ENCODE peak calls at places on chromosomes 2 and 18, in nine cellular contexts. One of them, this sample, is unnamed.
A peak's percentile ranks its signal among the peaks of the same experiment; 100 is the strongest.

GRCh38 chr2:195898505-195898904 is 170.1 kb downstream of the DNAH7 start:
- DNase-seq in foreskin fibroblast: peak; percentile 99
- DNase-seq in AG10803: peak; percentile 99
- DNase-seq in effector CD4-positive, alpha-beta T cell: no peak
- DNase-seq in Caco-2: no peak
- DNase-seq in AG08396: peak; percentile 90
- DNase-seq in neural crest cell: no peak
- DNase-seq in Caki2: no peak
- DNase-seq in NCI-H748 treated with DMSO at 0.1 percent for 48 hours: peak; percentile 8
- DNase-seq in this sample: no peak

GRCh38 chr2:348517-348916 is 60.6 kb upstream of the ALKAL2 start:
- DNase-seq in AG08396: no peak
- DNase-seq in foreskin fibroblast: no peak
- DNase-seq in AG10803: no peak
- DNase-seq in NCI-H748 treated with DMSO at 0.1 percent for 48 hours: no peak
- DNase-seq in Caco-2: no peak
- DNase-seq in Caki2: no peak
- DNase-seq in effector CD4-positive, alpha-beta T cell: no peak
- DNase-seq in neural crest cell: no peak
- DNase-seq in this sample: no peak

GRCh38 chr2:195486987-195487644 is 169.9 kb upstream of the SLC39A10 start:
- DNase-seq in AG08396: peak; percentile 26
- DNase-seq in foreskin fibroblast: peak; percentile 81
- DNase-seq in NCI-H748 treated with DMSO at 0.1 percent for 48 hours: no peak
- DNase-seq in Caki2: peak; percentile 35
- DNase-seq in neural crest cell: no peak
- DNase-seq in effector CD4-positive, alpha-beta T cell: no peak
- DNase-seq in AG10803: peak; percentile 38
- DNase-seq in Caco-2: no peak
- DNase-seq in this sample: no peak

GRCh38 chr2:222688912-222689311 is 17.5 kb downstream of the MOGAT1 start:
- DNase-seq in foreskin fibroblast: peak; percentile 60
- DNase-seq in Caki2: no peak
- DNase-seq in Caco-2: no peak
- DNase-seq in AG08396: no peak
- DNase-seq in NCI-H748 treated with DMSO at 0.1 percent for 48 hours: no peak
- DNase-seq in neural crest cell: no peak
- DNase-seq in AG10803: peak; percentile 29
- DNase-seq in effector CD4-positive, alpha-beta T cell: no peak
- DNase-seq in this sample: no peak

GRCh38 chr2:10237392-10238321 is 65.0 kb upstream of the HPCAL1 start:
- DNase-seq in Caki2: no peak
- DNase-seq in neural crest cell: no peak
- DNase-seq in AG10803: no peak
- DNase-seq in Caco-2: no peak
- DNase-seq in NCI-H748 treated with DMSO at 0.1 percent for 48 hours: no peak
- DNase-seq in AG08396: no peak
- DNase-seq in effector CD4-positive, alpha-beta T cell: no peak
- DNase-seq in foreskin fibroblast: no peak
- DNase-seq in this sample: no peak

GRCh38 chr2:3478846-3479385 is 40.4 kb downstream of the ADI1 start:
- DNase-seq in Caco-2: no peak
- DNase-seq in effector CD4-positive, alpha-beta T cell: no peak
- DNase-seq in AG08396: no peak
- DNase-seq in AG10803: no peak
- DNase-seq in Caki2: no peak
- DNase-seq in foreskin fibroblast: no peak
- DNase-seq in NCI-H748 treated with DMSO at 0.1 percent for 48 hours: no peak
- DNase-seq in neural crest cell: no peak
- DNase-seq in this sample: no peak

GRCh38 chr2:167438206-167438605 is 549.9 kb downstream of the XIRP2 start:
- DNase-seq in foreskin fibroblast: peak; percentile 78
- DNase-seq in NCI-H748 treated with DMSO at 0.1 percent for 48 hours: no peak
- DNase-seq in AG08396: peak; percentile 4
- DNase-seq in effector CD4-positive, alpha-beta T cell: no peak
- DNase-seq in Caki2: peak; percentile 59
- DNase-seq in Caco-2: no peak
- DNase-seq in AG10803: no peak
- DNase-seq in neural crest cell: no peak
- DNase-seq in this sample: no peak

GRCh38 chr2:33184026-33184425 is 237.3 kb downstream of the LTBP1 start:
- DNase-seq in foreskin fibroblast: no peak
- DNase-seq in neural crest cell: no peak
- DNase-seq in Caco-2: no peak
- DNase-seq in Caki2: no peak
- DNase-seq in AG08396: no peak
- DNase-seq in effector CD4-positive, alpha-beta T cell: no peak
- DNase-seq in NCI-H748 treated with DMSO at 0.1 percent for 48 hours: no peak
- DNase-seq in AG10803: no peak
- DNase-seq in this sample: no peak

GRCh38 chr2:104768694-104769093 is 85.2 kb upstream of the POU3F3 start:
- DNase-seq in Caco-2: no peak
- DNase-seq in AG08396: no peak
- DNase-seq in neural crest cell: no peak
- DNase-seq in NCI-H748 treated with DMSO at 0.1 percent for 48 hours: no peak
- DNase-seq in foreskin fibroblast: peak; percentile 41
- DNase-seq in Caki2: no peak
- DNase-seq in AG10803: peak; percentile 68
- DNase-seq in effector CD4-positive, alpha-beta T cell: no peak
- DNase-seq in this sample: no peak

GRCh38 chr2:190844700-190845410 is 35.8 kb upstream of the GLS start:
- DNase-seq in Caco-2: no peak
- DNase-seq in AG08396: no peak
- DNase-seq in neural crest cell: no peak
- DNase-seq in Caki2: peak; percentile 44
- DNase-seq in AG10803: no peak
- DNase-seq in NCI-H748 treated with DMSO at 0.1 percent for 48 hours: no peak
- DNase-seq in foreskin fibroblast: no peak
- DNase-seq in effector CD4-positive, alpha-beta T cell: no peak
- DNase-seq in this sample: no peak

GRCh38 chr18:24270937-24271380 is 126.7 kb downstream of the OSBPL1A start:
- DNase-seq in neural crest cell: no peak
- DNase-seq in foreskin fibroblast: peak; percentile 66
- DNase-seq in AG10803: peak; percentile 43
- DNase-seq in NCI-H748 treated with DMSO at 0.1 percent for 48 hours: no peak
- DNase-seq in Caki2: peak; percentile 52
- DNase-seq in effector CD4-positive, alpha-beta T cell: no peak
- DNase-seq in Caco-2: no peak
- DNase-seq in AG08396: peak; percentile 68
- DNase-seq in this sample: no peak

GRCh38 chr2:6977786-6978185 is 60.6 kb downstream of the RNF144A start:
- DNase-seq in Caki2: no peak
- DNase-seq in NCI-H748 treated with DMSO at 0.1 percent for 48 hours: no peak
- DNase-seq in AG08396: no peak
- DNase-seq in AG10803: no peak
- DNase-seq in foreskin fibroblast: no peak
- DNase-seq in neural crest cell: no peak
- DNase-seq in effector CD4-positive, alpha-beta T cell: no peak
- DNase-seq in Caco-2: no peak
- DNase-seq in this sample: no peak

GRCh38 chr2:132438650-132439030 is 22.0 kb downstream of the GPR39 start:
- DNase-seq in NCI-H748 treated with DMSO at 0.1 percent for 48 hours: no peak
- DNase-seq in AG08396: peak; percentile 67
- DNase-seq in Caki2: peak; percentile 91
- DNase-seq in AG10803: peak; percentile 76
- DNase-seq in effector CD4-positive, alpha-beta T cell: no peak
- DNase-seq in foreskin fibroblast: peak; percentile 98
- DNase-seq in Caco-2: no peak
- DNase-seq in neural crest cell: no peak
- DNase-seq in this sample: no peak

GRCh38 chr2:208501217-208501616 is 94.6 kb downstream of the PTH2R start:
- DNase-seq in AG08396: no peak
- DNase-seq in Caco-2: peak; percentile 30
- DNase-seq in foreskin fibroblast: no peak
- DNase-seq in neural crest cell: no peak
- DNase-seq in Caki2: no peak
- DNase-seq in effector CD4-positive, alpha-beta T cell: no peak
- DNase-seq in NCI-H748 treated with DMSO at 0.1 percent for 48 hours: peak; percentile 95
- DNase-seq in AG10803: no peak
- DNase-seq in this sample: no peak

GRCh38 chr2:237434916-237435315 is 21.0 kb upstream of the COL6A3 start:
- DNase-seq in AG08396: no peak
- DNase-seq in neural crest cell: no peak
- DNase-seq in Caco-2: no peak
- DNase-seq in Caki2: no peak
- DNase-seq in NCI-H748 treated with DMSO at 0.1 percent for 48 hours: no peak
- DNase-seq in foreskin fibroblast: no peak
- DNase-seq in effector CD4-positive, alpha-beta T cell: peak; percentile 34
- DNase-seq in AG10803: peak; percentile 76
- DNase-seq in this sample: peak; percentile 82

GRCh38 chr2:97673187-97673914 is 3.8 kb downstream of the C2orf92 start:
- DNase-seq in effector CD4-positive, alpha-beta T cell: no peak
- DNase-seq in Caki2: no peak
- DNase-seq in neural crest cell: no peak
- DNase-seq in Caco-2: no peak
- DNase-seq in AG10803: no peak
- DNase-seq in foreskin fibroblast: no peak
- DNase-seq in NCI-H748 treated with DMSO at 0.1 percent for 48 hours: no peak
- DNase-seq in AG08396: no peak
- DNase-seq in this sample: peak; percentile 25

GRCh38 chr2:112156152-112156986 is 18.2 kb downstream of the FBLN7 start:
- DNase-seq in neural crest cell: no peak
- DNase-seq in AG08396: peak; percentile 56
- DNase-seq in Caco-2: no peak
- DNase-seq in AG10803: peak; percentile 68
- DNase-seq in effector CD4-positive, alpha-beta T cell: peak; percentile 15
- DNase-seq in NCI-H748 treated with DMSO at 0.1 percent for 48 hours: no peak
- DNase-seq in Caki2: no peak
- DNase-seq in foreskin fibroblast: peak; percentile 39
- DNase-seq in this sample: no peak

GRCh38 chr2:215811409-215812355 is 201.7 kb downstream of the MREG start:
- DNase-seq in effector CD4-positive, alpha-beta T cell: no peak
- DNase-seq in AG08396: no peak
- DNase-seq in NCI-H748 treated with DMSO at 0.1 percent for 48 hours: no peak
- DNase-seq in Caki2: no peak
- DNase-seq in AG10803: no peak
- DNase-seq in Caco-2: no peak
- DNase-seq in foreskin fibroblast: no peak
- DNase-seq in neural crest cell: no peak
- DNase-seq in this sample: no peak

GRCh38 chr2:200089040-200089755 is 133.8 kb downstream of the MAIP1 start:
- DNase-seq in NCI-H748 treated with DMSO at 0.1 percent for 48 hours: no peak
- DNase-seq in foreskin fibroblast: no peak
- DNase-seq in Caki2: no peak
- DNase-seq in neural crest cell: no peak
- DNase-seq in AG08396: no peak
- DNase-seq in effector CD4-positive, alpha-beta T cell: no peak
- DNase-seq in Caco-2: no peak
- DNase-seq in AG10803: peak; percentile 34
- DNase-seq in this sample: no peak

GRCh38 chr2:55120634-55121359 is 70.5 kb upstream of the RTN4 start:
- DNase-seq in Caki2: no peak
- DNase-seq in AG10803: peak; percentile 78
- DNase-seq in effector CD4-positive, alpha-beta T cell: no peak
- DNase-seq in AG08396: peak; percentile 28
- DNase-seq in Caco-2: no peak
- DNase-seq in NCI-H748 treated with DMSO at 0.1 percent for 48 hours: no peak
- DNase-seq in neural crest cell: peak; percentile 15
- DNase-seq in foreskin fibroblast: peak; percentile 74
- DNase-seq in this sample: no peak

GRCh38 chr2:127410871-127411396 is 7.3 kb upstream of the PROC start:
- DNase-seq in Caco-2: peak; percentile 47
- DNase-seq in effector CD4-positive, alpha-beta T cell: no peak
- DNase-seq in NCI-H748 treated with DMSO at 0.1 percent for 48 hours: no peak
- DNase-seq in AG08396: peak; percentile 74
- DNase-seq in foreskin fibroblast: peak; percentile 63
- DNase-seq in AG10803: peak; percentile 90
- DNase-seq in Caki2: peak; percentile 83
- DNase-seq in neural crest cell: no peak
- DNase-seq in this sample: no peak

GRCh38 chr18:62485684-62486083 is 37.1 kb upstream of the ZCCHC2 start:
- DNase-seq in NCI-H748 treated with DMSO at 0.1 percent for 48 hours: no peak
- DNase-seq in neural crest cell: no peak
- DNase-seq in Caki2: peak; percentile 79
- DNase-seq in AG10803: peak; percentile 62
- DNase-seq in AG08396: peak; percentile 59
- DNase-seq in effector CD4-positive, alpha-beta T cell: no peak
- DNase-seq in foreskin fibroblast: peak; percentile 75
- DNase-seq in Caco-2: no peak
- DNase-seq in this sample: peak; percentile 9

GRCh38 chr2:34104601-34105000 is 505.5 kb upstream of the FAM98A start:
- DNase-seq in foreskin fibroblast: peak; percentile 36
- DNase-seq in Caco-2: no peak
- DNase-seq in AG08396: no peak
- DNase-seq in neural crest cell: no peak
- DNase-seq in AG10803: no peak
- DNase-seq in effector CD4-positive, alpha-beta T cell: no peak
- DNase-seq in Caki2: peak; percentile 75
- DNase-seq in NCI-H748 treated with DMSO at 0.1 percent for 48 hours: no peak
- DNase-seq in this sample: no peak

GRCh38 chr18:67475673-67476072 is 40.8 kb downstream of the DSEL start:
- DNase-seq in AG10803: peak; percentile 49
- DNase-seq in Caco-2: no peak
- DNase-seq in AG08396: peak; percentile 16
- DNase-seq in effector CD4-positive, alpha-beta T cell: no peak
- DNase-seq in NCI-H748 treated with DMSO at 0.1 percent for 48 hours: no peak
- DNase-seq in neural crest cell: no peak
- DNase-seq in foreskin fibroblast: peak; percentile 66
- DNase-seq in Caki2: no peak
- DNase-seq in this sample: no peak

GRCh38 chr2:236309669-236310029 is 45.4 kb upstream of the ASB18 start:
- DNase-seq in Caki2: no peak
- DNase-seq in effector CD4-positive, alpha-beta T cell: no peak
- DNase-seq in NCI-H748 treated with DMSO at 0.1 percent for 48 hours: peak; percentile 26
- DNase-seq in AG08396: peak; percentile 56
- DNase-seq in AG10803: no peak
- DNase-seq in neural crest cell: peak; percentile 43
- DNase-seq in foreskin fibroblast: no peak
- DNase-seq in Caco-2: peak; percentile 28
- DNase-seq in this sample: no peak

GRCh38 chr18:78521136-78521535 is 458.5 kb upstream of the SALL3 start:
- DNase-seq in Caco-2: no peak
- DNase-seq in foreskin fibroblast: no peak
- DNase-seq in Caki2: no peak
- DNase-seq in effector CD4-positive, alpha-beta T cell: no peak
- DNase-seq in NCI-H748 treated with DMSO at 0.1 percent for 48 hours: no peak
- DNase-seq in AG08396: no peak
- DNase-seq in neural crest cell: no peak
- DNase-seq in AG10803: no peak
- DNase-seq in this sample: no peak

GRCh38 chr2:232927041-232927792 is 57.2 kb downstream of the SNORC start:
- DNase-seq in neural crest cell: no peak
- DNase-seq in effector CD4-positive, alpha-beta T cell: no peak
- DNase-seq in NCI-H748 treated with DMSO at 0.1 percent for 48 hours: peak; percentile 6
- DNase-seq in foreskin fibroblast: peak; percentile 51
- DNase-seq in Caki2: no peak
- DNase-seq in AG08396: peak; percentile 63
- DNase-seq in Caco-2: no peak
- DNase-seq in AG10803: no peak
- DNase-seq in this sample: no peak

GRCh38 chr2:130957920-130958319 is 121.2 kb downstream of the ARHGEF4 start:
- DNase-seq in AG10803: no peak
- DNase-seq in NCI-H748 treated with DMSO at 0.1 percent for 48 hours: no peak
- DNase-seq in Caki2: no peak
- DNase-seq in AG08396: no peak
- DNase-seq in neural crest cell: no peak
- DNase-seq in effector CD4-positive, alpha-beta T cell: no peak
- DNase-seq in Caco-2: no peak
- DNase-seq in foreskin fibroblast: no peak
- DNase-seq in this sample: no peak

GRCh38 chr18:21725201-21725600 is 15.4 kb upstream of the MIB1 start:
- DNase-seq in effector CD4-positive, alpha-beta T cell: no peak
- DNase-seq in Caco-2: no peak
- DNase-seq in foreskin fibroblast: no peak
- DNase-seq in NCI-H748 treated with DMSO at 0.1 percent for 48 hours: no peak
- DNase-seq in Caki2: no peak
- DNase-seq in AG08396: no peak
- DNase-seq in AG10803: no peak
- DNase-seq in neural crest cell: no peak
- DNase-seq in this sample: no peak

GRCh38 chr2:217415316-217415715 is 555.5 kb upstream of the TNP1 start:
- DNase-seq in effector CD4-positive, alpha-beta T cell: no peak
- DNase-seq in AG08396: no peak
- DNase-seq in Caki2: no peak
- DNase-seq in neural crest cell: no peak
- DNase-seq in foreskin fibroblast: no peak
- DNase-seq in Caco-2: no peak
- DNase-seq in NCI-H748 treated with DMSO at 0.1 percent for 48 hours: no peak
- DNase-seq in AG10803: no peak
- DNase-seq in this sample: no peak

GRCh38 chr2:16258350-16258749 is 318.0 kb downstream of the MYCN start:
- DNase-seq in Caco-2: no peak
- DNase-seq in Caki2: no peak
- DNase-seq in AG08396: no peak
- DNase-seq in foreskin fibroblast: no peak
- DNase-seq in effector CD4-positive, alpha-beta T cell: no peak
- DNase-seq in neural crest cell: no peak
- DNase-seq in AG10803: no peak
- DNase-seq in NCI-H748 treated with DMSO at 0.1 percent for 48 hours: no peak
- DNase-seq in this sample: no peak